ENCODE peak calls at places on chromosomes 13 and 19, in seven cellular contexts. Q is H9, D is mesendoderm, S is H1, H is neuronal stem cell, I is IMR-90, E is mesenchymal stem cell. Y is an unnamed sample.

GRCh38 chr19:10965398-10965797 is 4.6 kb downstream of the SMARCA4 start:
- DNase-seq in Q (no peak), D (no peak), S (no peak), H (no peak), I (no peak), E (no peak), Y (no peak)

GRCh38 chr13:80173224-80173623 is 167.7 kb downstream of the SPRY2 start:
- DNase-seq in Q (no peak), D (no peak), S (no peak), H (no peak), I (no peak), E (no peak), Y (no peak)

GRCh38 chr19:14033946-14034345 is 2.4 kb downstream of the IL27RA start:
- DNase-seq in Q (no peak), D (no peak), S (no peak), H (no peak), I (no peak), E (no peak), Y (peak)

GRCh38 chr13:74136089-74136658 is 2.0 kb upstream of the KLF12 start:
- DNase-seq in Q (no peak), D (peak), S (no peak), H (no peak), I (peak), E (peak), Y (no peak)

GRCh38 chr19:51094696-51095279 is 12.1 kb upstream of the KLK14 start:
- DNase-seq in Q (peak), D (peak), S (peak), H (peak), I (no peak), E (peak), Y (peak)

GRCh38 chr19:2249880-2250764 is 999 bp downstream of the AMH start:
- DNase-seq in Q (no peak), D (no peak), S (peak), H (no peak), I (no peak), E (no peak), Y (no peak)

GRCh38 chr19:51693246-51693645 is at the start of gene SPACA6:
- DNase-seq in Q (no peak), D (no peak), S (no peak), H (no peak), I (no peak), E (no peak), Y (no peak)

GRCh38 chr19:41882568-41883462 is at the start of gene ARHGEF1:
- DNase-seq in Q (no peak), D (no peak), S (peak), H (no peak), I (no peak), E (peak), Y (no peak)

GRCh38 chr13:41590643-41591042 is 133.3 kb downstream of the RGCC start:
- DNase-seq in Q (no peak), D (no peak), S (no peak), H (no peak), I (no peak), E (no peak), Y (no peak)

GRCh38 chr13:69077267-69077666 is 1030.4 kb upstream of the ATXN8OS start:
- DNase-seq in Q (no peak), D (no peak), S (no peak), H (no peak), I (no peak), E (no peak), Y (no peak)

GRCh38 chr13:41458187-41458938 is 1.0 kb downstream of the RGCC start:
- DNase-seq in Q (peak), D (peak), S (peak), H (no peak), I (peak), E (peak), Y (peak)

GRCh38 chr19:31943305-31943704 is 402.1 kb upstream of the ZNF507 start:
- DNase-seq in Q (no peak), D (peak), S (no peak), H (peak), I (no peak), E (no peak), Y (no peak)

GRCh38 chr13:51549050-51549449 is 35.2 kb upstream of the WDFY2 start:
- DNase-seq in Q (no peak), D (peak), S (no peak), H (no peak), I (no peak), E (no peak), Y (peak)

GRCh38 chr19:14160017-14160703 is 23.8 kb upstream of the ASF1B start:
- DNase-seq in Q (no peak), D (no peak), S (no peak), H (no peak), I (no peak), E (no peak), Y (no peak)

GRCh38 chr13:103371271-103371670 is 305.1 kb upstream of the SLC10A2 start:
- DNase-seq in Q (no peak), D (no peak), S (no peak), H (no peak), I (no peak), E (no peak), Y (peak)

GRCh38 chr13:23541221-23541620 is 29.0 kb upstream of the TNFRSF19 start:
- DNase-seq in Q (no peak), D (no peak), S (no peak), H (no peak), I (peak), E (peak), Y (no peak)

GRCh38 chr13:46211116-46211515 is 612 bp upstream of the LRRC63 start:
- DNase-seq in Q (no peak), D (peak), S (no peak), H (no peak), I (no peak), E (peak), Y (no peak)

GRCh38 chr19:8393871-8394250 is 3.7 kb downstream of the RAB11B start:
- DNase-seq in Q (no peak), D (no peak), S (no peak), H (no peak), I (no peak), E (no peak), Y (no peak)

GRCh38 chr13:92074658-92075057 is 676.2 kb downstream of the GPC5 start:
- DNase-seq in Q (peak), D (peak), S (no peak), H (peak), I (no peak), E (peak), Y (peak)

GRCh38 chr13:106799731-106800335 is 231.9 kb upstream of the ARGLU1 start:
- DNase-seq in Q (no peak), D (no peak), S (no peak), H (no peak), I (no peak), E (no peak), Y (no peak)

GRCh38 chr13:25249001-25249543 is 38.2 kb downstream of the MTMR6 start:
- DNase-seq in Q (no peak), D (peak), S (no peak), H (no peak), I (peak), E (peak), Y (no peak)

GRCh38 chr13:50153401-50153800 is 138.2 kb downstream of the KCNRG start:
- DNase-seq in Q (no peak), D (no peak), S (no peak), H (no peak), I (no peak), E (no peak), Y (no peak)

GRCh38 chr13:98099627-98100026 is 43.3 kb upstream of the FARP1 start:
- DNase-seq in Q (no peak), D (no peak), S (no peak), H (no peak), I (no peak), E (no peak), Y (no peak)

GRCh38 chr13:66036024-66036614 is 1194.0 kb downstream of the PCDH9 start:
- DNase-seq in Q (no peak), D (peak), S (no peak), H (peak), I (peak), E (no peak), Y (no peak)

GRCh38 chr13:108895220-108895704 is 265.9 kb downstream of the MYO16 start:
- DNase-seq in Q (no peak), D (peak), S (no peak), H (peak), I (peak), E (peak), Y (peak)

GRCh38 chr19:1460033-1460995 is 10.4 kb downstream of the APC2 start:
- DNase-seq in Q (no peak), D (no peak), S (no peak), H (no peak), I (no peak), E (no peak), Y (no peak)

GRCh38 chr19:30807263-30807662 is 435.1 kb downstream of the ZNF536 start:
- DNase-seq in Q (no peak), D (no peak), S (no peak), H (no peak), I (no peak), E (no peak), Y (no peak)

GRCh38 chr13:20679879-20680278 is 23.6 kb upstream of the IL17D start:
- DNase-seq in Q (no peak), D (no peak), S (no peak), H (no peak), I (no peak), E (no peak), Y (peak)

GRCh38 chr13:109344552-109345157 is 441.7 kb downstream of the IRS2 start:
- DNase-seq in Q (no peak), D (peak), S (no peak), H (no peak), I (peak), E (peak), Y (peak)

GRCh38 chr13:98199480-98199879 is 22.4 kb upstream of the RNF113B start:
- DNase-seq in Q (no peak), D (peak), S (no peak), H (no peak), I (peak), E (peak), Y (no peak)

GRCh38 chr13:97275265-97275664 is 53.1 kb downstream of the MBNL2 start:
- DNase-seq in Q (no peak), D (no peak), S (no peak), H (no peak), I (peak), E (peak), Y (no peak)

GRCh38 chr19:48970923-48971395 is 5.8 kb downstream of the FTL start:
- DNase-seq in Q (peak), D (peak), S (peak), H (peak), I (peak), E (peak), Y (peak)

GRCh38 chr13:111486801-111487200 is 166.4 kb downstream of the TEX29 start:
- DNase-seq in Q (no peak), D (no peak), S (no peak), H (no peak), I (no peak), E (no peak), Y (no peak)

GRCh38 chr19:28400953-28401671 is 811.8 kb downstream of the UQCRFS1 start:
- DNase-seq in Q (no peak), D (peak), S (no peak), H (no peak), I (no peak), E (no peak), Y (no peak)

GRCh38 chr19:28404462-28404861 is 808.5 kb downstream of the UQCRFS1 start:
- DNase-seq in Q (no peak), D (no peak), S (no peak), H (no peak), I (no peak), E (no peak), Y (no peak)

GRCh38 chr19:28401739-28402138 is 811.2 kb downstream of the UQCRFS1 start:
- DNase-seq in Q (no peak), D (no peak), S (no peak), H (no peak), I (no peak), E (no peak), Y (no peak)

GRCh38 chr19:28403698-28404099 is 809.3 kb downstream of the UQCRFS1 start:
- DNase-seq in Q (no peak), D (peak), S (no peak), H (no peak), I (no peak), E (no peak), Y (no peak)

GRCh38 chr19:28402701-28403290 is 810.2 kb downstream of the UQCRFS1 start:
- DNase-seq in Q (no peak), D (no peak), S (no peak), H (no peak), I (no peak), E (no peak), Y (no peak)
- H3K4ac ChIP-seq in Q (no peak), D (no peak), S (no peak), H (no peak), I (no peak), E (no peak), Y (no peak)

DNA sequence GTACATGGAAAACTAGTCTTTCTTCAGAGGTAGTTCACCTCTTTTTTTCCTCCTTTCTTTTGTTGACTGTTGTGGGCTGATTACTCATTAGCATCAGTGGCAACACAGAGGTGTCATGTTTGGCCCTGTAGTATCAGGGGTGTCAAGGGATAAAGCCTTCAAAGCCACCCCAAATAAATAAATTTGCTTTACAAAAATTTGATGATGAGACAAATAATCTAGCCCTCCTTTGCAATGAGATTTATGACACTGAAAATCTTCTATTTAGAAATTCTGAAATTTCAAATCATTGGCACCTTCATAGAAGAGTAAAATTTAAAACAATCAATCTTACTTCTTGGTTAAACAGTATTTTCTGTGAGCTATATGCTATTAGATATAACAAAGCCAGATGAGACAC is 1.9 kb downstream of the LACC1 start:
- DNase-seq in Q (no peak), D (no peak), S (no peak), H (no peak), I (no peak), E (no peak), Y (no peak)
- H3K4ac ChIP-seq in Q (no peak), D (no peak), S (no peak), H (no peak), I (no peak), E (no peak), Y (no peak)

GRCh38 chr19:46629546-46630025 is 4.7 kb upstream of the PTGIR start:
- DNase-seq in Q (no peak), D (peak), S (no peak), H (no peak), I (no peak), E (peak), Y (no peak)
- H3K4ac ChIP-seq in Q (no peak), D (no peak), S (no peak), H (no peak), I (no peak), E (peak), Y (no peak)

GRCh38 chr13:110424596-110425443 is 117.7 kb downstream of the COL4A2 start:
- DNase-seq in Q (no peak), D (no peak), S (no peak), H (no peak), I (peak), E (peak), Y (no peak)
- H3K4ac ChIP-seq in Q (no peak), D (no peak), S (no peak), H (no peak), I (peak), E (peak), Y (no peak)

DNA sequence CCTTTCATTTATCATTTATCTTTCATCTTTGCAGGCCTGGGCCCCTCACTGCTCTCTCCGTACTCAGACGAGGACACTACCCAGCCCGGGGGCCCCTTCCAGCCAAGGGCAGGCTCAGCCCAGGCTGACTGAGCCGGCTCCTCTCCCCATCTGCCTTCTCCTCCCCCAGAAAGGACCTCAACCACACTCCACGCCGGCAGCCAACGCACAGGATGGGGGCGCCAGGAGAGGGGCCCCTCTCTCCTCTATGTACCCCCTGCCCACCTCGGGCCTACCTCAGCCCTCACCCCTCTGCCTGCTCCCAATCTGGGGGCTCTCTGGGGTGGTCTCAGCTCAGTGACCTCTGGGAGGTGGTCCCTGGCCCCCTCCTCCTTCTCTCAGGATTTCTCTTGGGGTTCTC is 7.4 kb upstream of the PPP5C start:
- DNase-seq in Q (no peak), D (no peak), S (no peak), H (no peak), I (no peak), E (no peak), Y (no peak)
- H3K4ac ChIP-seq in Q (no peak), D (no peak), S (no peak), H (peak), I (no peak), E (no peak), Y (no peak)